ENCODE peak calls at places on chromosomes 1 and 21, in six cellular contexts. Z is breast epithelium, L is A549, O is tibial artery, S is left ventricle myocardium inferior, T is adrenal gland. R is an unnamed sample.

GRCh38 chr1:175078629-175079028 is 11.0 kb downstream of the TNN start:
- DNase-seq in Z (no peak), L (no peak), O (no peak), S (no peak), T (no peak), R (no peak)

GRCh38 chr21:33984021-33984481 is 68.4 kb upstream of the ATP5PO start:
- DNase-seq in Z (no peak), L (no peak), O (no peak), S (no peak), T (no peak), R (no peak)

GRCh38 chr1:18668750-18669404 is 38.2 kb downstream of the PAX7 start:
- DNase-seq in Z (peak; percentile 77), L (peak; percentile 92), O (no peak), S (no peak), T (peak; percentile 20), R (no peak)

GRCh38 chr21:44653123-44653522 is 1.3 kb downstream of the KRTAP12-4 start:
- DNase-seq in Z (no peak), L (no peak), O (no peak), S (no peak), T (no peak), R (no peak)

GRCh38 chr1:58857673-58858343 is 74.0 kb upstream of the JUN start:
- DNase-seq in Z (no peak), L (no peak), O (no peak), S (no peak), T (no peak), R (no peak)

GRCh38 chr1:175865041-175865766 is 121.8 kb upstream of the TNR start:
- DNase-seq in Z (no peak), L (no peak), O (no peak), S (no peak), T (no peak), R (peak; percentile 94)

GRCh38 chr1:208036177-208036808 is 125.4 kb upstream of the CD34 start:
- DNase-seq in Z (no peak), L (peak; percentile 28), O (peak; percentile 27), S (no peak), T (no peak), R (no peak)

GRCh38 chr1:166960871-166961474 is 14.4 kb downstream of the ILDR2 start:
- DNase-seq in Z (no peak), L (no peak), O (no peak), S (no peak), T (no peak), R (no peak)

GRCh38 chr21:29295066-29295650 is 3.6 kb upstream of the BACH1 start:
- DNase-seq in Z (no peak), L (no peak), O (no peak), S (no peak), T (no peak), R (no peak)

GRCh38 chr1:108533351-108534083 is 26.4 kb upstream of the EEIG2 start:
- DNase-seq in Z (peak; percentile 57), L (no peak), O (no peak), S (no peak), T (no peak), R (no peak)

GRCh38 chr1:111615874-111616715 is 3.5 kb upstream of the RAP1A start:
- DNase-seq in Z (no peak), L (no peak), O (no peak), S (no peak), T (no peak), R (no peak)

GRCh38 chr1:208166340-208167138 is 77.6 kb downstream of the PLXNA2 start:
- DNase-seq in Z (no peak), L (no peak), O (peak; percentile 11), S (no peak), T (no peak), R (no peak)

GRCh38 chr1:55311057-55311631 is 96.0 kb upstream of the USP24 start:
- DNase-seq in Z (no peak), L (peak; percentile 9), O (no peak), S (no peak), T (no peak), R (no peak)

GRCh38 chr1:239233626-239234025 is 152.7 kb upstream of the CHRM3 start:
- DNase-seq in Z (no peak), L (no peak), O (no peak), S (no peak), T (no peak), R (no peak)

GRCh38 chr21:42675403-42675802 is 22.0 kb downstream of the PDE9A start:
- DNase-seq in Z (no peak), L (no peak), O (no peak), S (no peak), T (no peak), R (no peak)

GRCh38 chr21:42673633-42674328 is 20.4 kb downstream of the PDE9A start:
- DNase-seq in Z (no peak), L (no peak), O (no peak), S (no peak), T (no peak), R (no peak)

GRCh38 chr21:42676799-42677198 is 23.4 kb downstream of the PDE9A start:
- DNase-seq in Z (no peak), L (no peak), O (no peak), S (no peak), T (no peak), R (no peak)

GRCh38 chr21:42672699-42673458 is 19.5 kb downstream of the PDE9A start:
- DNase-seq in Z (no peak), L (no peak), O (no peak), S (no peak), T (no peak), R (no peak)

GRCh38 chr21:42674351-42674940 is 21.0 kb downstream of the PDE9A start:
- DNase-seq in Z (no peak), L (no peak), O (no peak), S (peak; percentile 75), T (no peak), R (no peak)
- H3K27ac ChIP-seq in Z (no peak overlapping the region), L (no peak overlapping the region), O (no peak overlapping the region), S (peak overlapping the region; percentile 82), T (no peak overlapping the region), R (no peak overlapping the region)

GRCh38 chr1:66679140-66679539 is 73.1 kb upstream of the DYNLT5 start:
- DNase-seq in Z (no peak), L (no peak), O (no peak), S (no peak), T (no peak), R (no peak)
- TF ChIP-seq CTCF in Z (no peak), L (no peak), O (no peak), S (no peak), T (no peak), R (no peak)

GRCh38 chr1:246592695-246593094 is 26.4 kb downstream of the CNST start:
- DNase-seq in Z (no peak), L (no peak), O (no peak), S (no peak), T (no peak), R (no peak)
- H3K4me3 ChIP-seq in Z (no peak overlapping the region), L (no peak overlapping the region), O (no peak overlapping the region), S (no peak overlapping the region), T (no peak overlapping the region), R (no peak overlapping the region)

GRCh38 chr1:64982134-64982533 is 15.8 kb upstream of the JAK1 start:
- DNase-seq in Z (no peak), L (peak; percentile 56), O (no peak), S (no peak), T (no peak), R (no peak)
- H3K27ac ChIP-seq in Z (peak overlapping the region; percentile 66), L (peak overlapping the region; percentile 84), O (no peak overlapping the region), S (no peak overlapping the region), T (no peak overlapping the region), R (no peak overlapping the region)

DNA sequence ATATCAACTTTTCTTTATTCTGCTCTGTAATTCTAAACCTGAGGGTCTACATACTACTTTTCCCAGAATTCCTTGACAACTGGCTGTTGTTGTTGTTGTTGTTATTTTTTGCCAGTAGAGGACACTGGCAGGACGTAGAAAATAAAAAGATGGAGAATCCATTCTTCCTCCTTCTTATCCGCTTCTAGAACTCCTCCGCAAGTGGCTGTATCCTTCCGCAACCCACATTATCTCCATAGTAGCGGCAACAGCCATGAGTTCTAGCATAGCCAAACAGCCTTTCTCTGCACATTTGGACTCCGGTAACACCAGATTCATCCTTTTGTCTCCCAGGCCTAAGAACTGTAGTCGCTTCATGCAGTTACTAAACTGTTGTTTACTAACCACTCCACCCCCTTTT is 91.1 kb upstream of the CACHD1 start:
- DNase-seq in Z (no peak), L (no peak), O (no peak), S (no peak), T (peak; percentile 21), R (no peak)
- TF ChIP-seq CTCF in Z (no peak), L (peak; percentile 27), O (no peak), S (peak; percentile 37), T (peak; percentile 69), R (no peak)

GRCh38 chr1:117370071-117370470 is 2.8 kb downstream of the MAN1A2 start:
- DNase-seq in Z (no peak), L (no peak), O (no peak), S (no peak), T (no peak), R (no peak)
- H3K4me3 ChIP-seq in Z (peak overlapping the region; percentile 92), L (peak overlapping the region; percentile 90), O (peak overlapping the region; percentile 93), S (peak overlapping the region; percentile 91), T (no peak overlapping the region), R (peak overlapping the region; percentile 81)

GRCh38 chr1:13583592-13583963 is at the start of gene PDPN:
- DNase-seq in Z (no peak), L (no peak), O (peak; percentile 66), S (peak; percentile 43), T (no peak), R (no peak)

GRCh38 chr1:13582713-13583443 is 754 bp upstream of the PDPN start:
- DNase-seq in Z (no peak), L (no peak), O (peak; percentile 61), S (no peak), T (no peak), R (no peak)

GRCh38 chr1:13585599-13585965 is 1.9 kb downstream of the PDPN start:
- DNase-seq in Z (no peak), L (no peak), O (peak; percentile 25), S (no peak), T (no peak), R (no peak)

GRCh38 chr1:13584876-13585598 is 1.4 kb downstream of the PDPN start:
- DNase-seq in Z (no peak), L (no peak), O (peak; percentile 34), S (no peak), T (no peak), R (no peak)

DNA sequence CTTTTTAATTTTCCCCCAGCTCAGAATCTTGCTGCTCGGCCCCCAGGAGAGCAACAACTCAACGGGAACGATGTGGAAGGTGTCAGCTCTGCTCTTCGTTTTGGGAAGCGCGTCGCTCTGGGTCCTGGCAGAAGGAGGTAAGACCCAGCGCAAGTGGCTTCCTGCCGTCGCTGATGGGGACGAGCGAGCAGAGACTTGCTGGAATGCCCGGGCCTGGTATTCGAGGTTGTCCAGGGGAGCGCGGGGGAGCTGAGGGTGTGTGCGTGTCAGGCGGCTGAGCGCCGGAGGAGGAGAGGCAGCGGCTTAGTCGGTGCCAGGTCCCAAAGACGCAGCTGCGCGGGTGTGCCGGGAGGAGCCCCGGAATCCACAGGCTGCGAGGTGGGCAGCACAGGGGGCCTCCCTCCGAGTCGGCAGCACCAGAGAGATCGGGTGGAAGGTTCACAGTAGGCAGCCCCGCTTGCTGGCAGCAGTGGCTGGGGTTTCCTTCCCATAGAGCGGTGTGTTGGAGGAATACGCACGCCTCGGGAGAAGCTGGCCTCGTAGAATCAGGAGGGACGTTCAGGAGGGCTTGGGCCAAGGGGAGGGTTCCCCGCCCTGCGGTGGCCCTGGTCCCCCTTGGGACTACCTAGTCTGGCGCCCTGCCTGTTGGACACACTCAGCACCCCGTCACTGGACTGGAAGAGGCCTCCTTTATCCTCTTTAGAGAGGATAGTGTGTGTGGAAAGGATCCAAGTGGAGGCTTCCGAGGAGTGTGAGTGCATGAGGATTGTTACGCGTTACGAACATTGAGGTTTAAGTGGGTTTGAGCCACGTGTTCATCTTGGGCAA is 546 bp downstream of the PDPN start:
- DNase-seq in Z (no peak), L (no peak), O (peak; percentile 68), S (peak; percentile 42), T (no peak), R (peak; percentile 55)
- H3K27ac ChIP-seq in Z (peak overlapping the region; percentile 90), L (no peak overlapping the region), O (no peak overlapping the region), S (peak overlapping the region; percentile 81), T (peak overlapping the region; percentile 58), R (peak overlapping the region; percentile 77)

R was measured in dorsolateral prefrontal cortex.